ENCODE peak calls at places on chromosome 13, in ten cellular contexts. One of them, this sample, is unnamed.

GRCh38 chr13:98595134-98595533 is 18.2 kb upstream of the STK24 start:
- DNase-seq in HCT116: no peak
- DNase-seq in SK-N-MC: no peak
- DNase-seq in RWPE2: no peak
- DNase-seq in pancreas: no peak
- DNase-seq in esophagus squamous epithelium: no peak
- DNase-seq in caudate nucleus: no peak
- DNase-seq in left ventricle myocardium inferior: no peak
- DNase-seq in body of pancreas: no peak
- DNase-seq in lower lobe of right lung: no peak
- DNase-seq in this sample: no peak

GRCh38 chr13:88627071-88627470 is 955.9 kb downstream of the SLITRK5 start:
- DNase-seq in HCT116: no peak
- DNase-seq in SK-N-MC: no peak
- DNase-seq in RWPE2: no peak
- DNase-seq in pancreas: no peak
- DNase-seq in esophagus squamous epithelium: no peak
- DNase-seq in caudate nucleus: no peak
- DNase-seq in left ventricle myocardium inferior: no peak
- DNase-seq in body of pancreas: no peak
- DNase-seq in lower lobe of right lung: no peak
- DNase-seq in this sample: no peak

GRCh38 chr13:27489456-27489855 is 39.1 kb upstream of the MTIF3 start:
- DNase-seq in HCT116: no peak
- DNase-seq in SK-N-MC: no peak
- DNase-seq in RWPE2: no peak
- DNase-seq in pancreas: no peak
- DNase-seq in esophagus squamous epithelium: no peak
- DNase-seq in caudate nucleus: no peak
- DNase-seq in left ventricle myocardium inferior: no peak
- DNase-seq in body of pancreas: no peak
- DNase-seq in lower lobe of right lung: no peak
- DNase-seq in this sample: no peak

GRCh38 chr13:112869202-112870061 is 99.6 kb upstream of the MCF2L start:
- DNase-seq in HCT116: no peak
- DNase-seq in SK-N-MC: no peak
- DNase-seq in RWPE2: no peak
- DNase-seq in pancreas: no peak
- DNase-seq in esophagus squamous epithelium: no peak
- DNase-seq in caudate nucleus: no peak
- DNase-seq in left ventricle myocardium inferior: no peak
- DNase-seq in body of pancreas: no peak
- DNase-seq in lower lobe of right lung: no peak
- DNase-seq in this sample: no peak

GRCh38 chr13:48161530-48162179 is 66.8 kb upstream of the MED4 start:
- DNase-seq in HCT116: no peak
- DNase-seq in SK-N-MC: no peak
- DNase-seq in RWPE2: no peak
- DNase-seq in pancreas: no peak
- DNase-seq in esophagus squamous epithelium: no peak
- DNase-seq in caudate nucleus: no peak
- DNase-seq in left ventricle myocardium inferior: peak
- DNase-seq in body of pancreas: peak
- DNase-seq in lower lobe of right lung: peak
- DNase-seq in this sample: no peak

GRCh38 chr13:96492758-96493157 is 402.9 kb downstream of the HS6ST3 start:
- DNase-seq in HCT116: no peak
- DNase-seq in SK-N-MC: no peak
- DNase-seq in RWPE2: no peak
- DNase-seq in pancreas: peak
- DNase-seq in esophagus squamous epithelium: no peak
- DNase-seq in caudate nucleus: no peak
- DNase-seq in left ventricle myocardium inferior: no peak
- DNase-seq in body of pancreas: peak
- DNase-seq in lower lobe of right lung: no peak
- DNase-seq in this sample: no peak

GRCh38 chr13:39601636-39602035 is 1.4 kb downstream of the LHFPL6 start:
- DNase-seq in HCT116: no peak
- DNase-seq in SK-N-MC: no peak
- DNase-seq in RWPE2: no peak
- DNase-seq in pancreas: no peak
- DNase-seq in esophagus squamous epithelium: no peak
- DNase-seq in caudate nucleus: no peak
- DNase-seq in left ventricle myocardium inferior: no peak
- DNase-seq in body of pancreas: no peak
- DNase-seq in lower lobe of right lung: no peak
- DNase-seq in this sample: no peak

GRCh38 chr13:113584870-113585671 is 518 bp downstream of the TFDP1 start:
- DNase-seq in HCT116: no peak
- DNase-seq in SK-N-MC: no peak
- DNase-seq in RWPE2: peak
- DNase-seq in pancreas: peak
- DNase-seq in esophagus squamous epithelium: no peak
- DNase-seq in caudate nucleus: no peak
- DNase-seq in left ventricle myocardium inferior: no peak
- DNase-seq in body of pancreas: no peak
- DNase-seq in lower lobe of right lung: peak
- DNase-seq in this sample: peak

GRCh38 chr13:44380404-44381165 is 7.0 kb downstream of the SERP2 start:
- DNase-seq in HCT116: no peak
- DNase-seq in SK-N-MC: no peak
- DNase-seq in RWPE2: no peak
- DNase-seq in pancreas: no peak
- DNase-seq in esophagus squamous epithelium: no peak
- DNase-seq in caudate nucleus: no peak
- DNase-seq in left ventricle myocardium inferior: no peak
- DNase-seq in body of pancreas: no peak
- DNase-seq in lower lobe of right lung: no peak
- DNase-seq in this sample: peak

GRCh38 chr13:48853381-48854102 is 122.2 kb upstream of the FNDC3A start:
- DNase-seq in HCT116: no peak
- DNase-seq in SK-N-MC: no peak
- DNase-seq in RWPE2: no peak
- DNase-seq in pancreas: no peak
- DNase-seq in esophagus squamous epithelium: no peak
- DNase-seq in caudate nucleus: no peak
- DNase-seq in left ventricle myocardium inferior: no peak
- DNase-seq in body of pancreas: no peak
- DNase-seq in lower lobe of right lung: no peak
- DNase-seq in this sample: no peak

GRCh38 chr13:89862011-89862690 is 1485.3 kb upstream of the MIR17HG start:
- DNase-seq in HCT116: no peak
- DNase-seq in SK-N-MC: no peak
- DNase-seq in RWPE2: no peak
- DNase-seq in pancreas: no peak
- DNase-seq in esophagus squamous epithelium: no peak
- DNase-seq in caudate nucleus: no peak
- DNase-seq in left ventricle myocardium inferior: no peak
- DNase-seq in body of pancreas: no peak
- DNase-seq in lower lobe of right lung: no peak
- DNase-seq in this sample: no peak

GRCh38 chr13:39870197-39870746 is 214.8 kb downstream of the COG6 start:
- DNase-seq in HCT116: no peak
- DNase-seq in SK-N-MC: no peak
- DNase-seq in RWPE2: no peak
- DNase-seq in pancreas: no peak
- DNase-seq in esophagus squamous epithelium: no peak
- DNase-seq in caudate nucleus: no peak
- DNase-seq in left ventricle myocardium inferior: no peak
- DNase-seq in body of pancreas: no peak
- DNase-seq in lower lobe of right lung: no peak
- DNase-seq in this sample: no peak

GRCh38 chr13:37956536-37956935 is 87.0 kb upstream of the TRPC4 start:
- DNase-seq in HCT116: no peak
- DNase-seq in SK-N-MC: no peak
- DNase-seq in RWPE2: no peak
- DNase-seq in pancreas: no peak
- DNase-seq in esophagus squamous epithelium: no peak
- DNase-seq in caudate nucleus: no peak
- DNase-seq in left ventricle myocardium inferior: no peak
- DNase-seq in body of pancreas: no peak
- DNase-seq in lower lobe of right lung: no peak
- DNase-seq in this sample: peak

GRCh38 chr13:82058364-82058763 is 1717.4 kb upstream of the SPRY2 start:
- DNase-seq in HCT116: no peak
- DNase-seq in SK-N-MC: no peak
- DNase-seq in RWPE2: no peak
- DNase-seq in pancreas: no peak
- DNase-seq in esophagus squamous epithelium: no peak
- DNase-seq in caudate nucleus: no peak
- DNase-seq in left ventricle myocardium inferior: no peak
- DNase-seq in body of pancreas: no peak
- DNase-seq in lower lobe of right lung: no peak
- DNase-seq in this sample: no peak
- H3K27ac ChIP-seq in HCT116: no peak
- H3K27ac ChIP-seq in SK-N-MC: no peak
- H3K27ac ChIP-seq in RWPE2: no peak
- H3K27ac ChIP-seq in pancreas: no peak
- H3K27ac ChIP-seq in esophagus squamous epithelium: no peak
- H3K27ac ChIP-seq in caudate nucleus: no peak
- H3K27ac ChIP-seq in left ventricle myocardium inferior: no peak
- H3K27ac ChIP-seq in body of pancreas: no peak
- H3K27ac ChIP-seq in lower lobe of right lung: no peak
- H3K27ac ChIP-seq in this sample: no peak

GRCh38 chr13:21501709-21502108 is 42.6 kb upstream of the ZDHHC20 start:
- DNase-seq in HCT116: no peak
- DNase-seq in SK-N-MC: no peak
- DNase-seq in RWPE2: no peak
- DNase-seq in pancreas: no peak
- DNase-seq in esophagus squamous epithelium: no peak
- DNase-seq in caudate nucleus: no peak
- DNase-seq in left ventricle myocardium inferior: no peak
- DNase-seq in body of pancreas: no peak
- DNase-seq in lower lobe of right lung: no peak
- DNase-seq in this sample: no peak

GRCh38 chr13:21504379-21504778 is 45.3 kb upstream of the ZDHHC20 start:
- DNase-seq in HCT116: no peak
- DNase-seq in SK-N-MC: no peak
- DNase-seq in RWPE2: no peak
- DNase-seq in pancreas: no peak
- DNase-seq in esophagus squamous epithelium: no peak
- DNase-seq in caudate nucleus: no peak
- DNase-seq in left ventricle myocardium inferior: no peak
- DNase-seq in body of pancreas: no peak
- DNase-seq in lower lobe of right lung: no peak
- DNase-seq in this sample: no peak
- H3K27ac ChIP-seq in HCT116: no peak
- H3K27ac ChIP-seq in SK-N-MC: no peak
- H3K27ac ChIP-seq in RWPE2: no peak
- H3K27ac ChIP-seq in pancreas: no peak
- H3K27ac ChIP-seq in esophagus squamous epithelium: no peak
- H3K27ac ChIP-seq in caudate nucleus: no peak
- H3K27ac ChIP-seq in left ventricle myocardium inferior: no peak
- H3K27ac ChIP-seq in body of pancreas: no peak
- H3K27ac ChIP-seq in lower lobe of right lung: no peak
- H3K27ac ChIP-seq in this sample: no peak

GRCh38 chr13:29935309-29935981 is 85.0 kb upstream of the UBL3 start:
- DNase-seq in HCT116: no peak
- DNase-seq in SK-N-MC: no peak
- DNase-seq in RWPE2: no peak
- DNase-seq in pancreas: no peak
- DNase-seq in esophagus squamous epithelium: no peak
- DNase-seq in caudate nucleus: peak
- DNase-seq in left ventricle myocardium inferior: no peak
- DNase-seq in body of pancreas: no peak
- DNase-seq in lower lobe of right lung: peak
- DNase-seq in this sample: no peak
- H3K27ac ChIP-seq in HCT116: no peak
- H3K27ac ChIP-seq in SK-N-MC: no peak
- H3K27ac ChIP-seq in RWPE2: no peak
- H3K27ac ChIP-seq in pancreas: no peak
- H3K27ac ChIP-seq in esophagus squamous epithelium: no peak
- H3K27ac ChIP-seq in caudate nucleus: peak
- H3K27ac ChIP-seq in left ventricle myocardium inferior: no peak
- H3K27ac ChIP-seq in body of pancreas: no peak
- H3K27ac ChIP-seq in lower lobe of right lung: no peak
- H3K27ac ChIP-seq in this sample: no peak

GRCh38 chr13:29125145-29125933 is 305.2 kb downstream of the MTUS2 start:
- DNase-seq in HCT116: no peak
- DNase-seq in SK-N-MC: no peak
- DNase-seq in RWPE2: no peak
- DNase-seq in pancreas: no peak
- DNase-seq in esophagus squamous epithelium: no peak
- DNase-seq in caudate nucleus: no peak
- DNase-seq in left ventricle myocardium inferior: no peak
- DNase-seq in body of pancreas: no peak
- DNase-seq in lower lobe of right lung: no peak
- DNase-seq in this sample: no peak
- H3K27ac ChIP-seq in HCT116: no peak
- H3K27ac ChIP-seq in SK-N-MC: no peak
- H3K27ac ChIP-seq in RWPE2: no peak
- H3K27ac ChIP-seq in pancreas: no peak
- H3K27ac ChIP-seq in esophagus squamous epithelium: no peak
- H3K27ac ChIP-seq in caudate nucleus: no peak
- H3K27ac ChIP-seq in left ventricle myocardium inferior: no peak
- H3K27ac ChIP-seq in body of pancreas: no peak
- H3K27ac ChIP-seq in lower lobe of right lung: no peak
- H3K27ac ChIP-seq in this sample: no peak

DNA sequence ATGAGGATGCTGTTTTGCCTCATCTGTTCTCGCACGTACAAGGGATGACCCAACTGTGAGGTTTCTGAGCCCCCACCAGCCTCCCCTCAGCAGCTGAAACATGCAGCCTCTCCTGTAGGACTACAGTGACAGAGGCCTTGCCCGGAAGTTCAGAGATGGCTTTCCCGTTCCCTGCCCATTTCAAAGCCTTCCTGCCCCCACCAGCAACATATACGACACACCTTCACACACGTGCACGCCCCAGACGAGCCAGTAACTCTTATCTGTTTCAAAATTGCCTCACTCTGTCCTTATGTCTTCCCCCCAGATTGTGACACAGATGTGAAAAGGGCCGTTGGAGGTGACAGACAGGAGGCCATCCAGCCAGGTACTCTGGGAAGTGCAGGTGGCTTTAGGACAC is 95.8 kb downstream of the RAB20 start:
- DNase-seq in HCT116: no peak
- DNase-seq in SK-N-MC: no peak
- DNase-seq in RWPE2: no peak
- DNase-seq in pancreas: no peak
- DNase-seq in esophagus squamous epithelium: no peak
- DNase-seq in caudate nucleus: no peak
- DNase-seq in left ventricle myocardium inferior: no peak
- DNase-seq in body of pancreas: no peak
- DNase-seq in lower lobe of right lung: peak
- DNase-seq in this sample: no peak
- H3K27ac ChIP-seq in HCT116: no peak
- H3K27ac ChIP-seq in SK-N-MC: no peak
- H3K27ac ChIP-seq in RWPE2: no peak
- H3K27ac ChIP-seq in pancreas: no peak
- H3K27ac ChIP-seq in esophagus squamous epithelium: no peak
- H3K27ac ChIP-seq in caudate nucleus: no peak
- H3K27ac ChIP-seq in left ventricle myocardium inferior: no peak
- H3K27ac ChIP-seq in body of pancreas: no peak
- H3K27ac ChIP-seq in lower lobe of right lung: no peak
- H3K27ac ChIP-seq in this sample: no peak

DNA sequence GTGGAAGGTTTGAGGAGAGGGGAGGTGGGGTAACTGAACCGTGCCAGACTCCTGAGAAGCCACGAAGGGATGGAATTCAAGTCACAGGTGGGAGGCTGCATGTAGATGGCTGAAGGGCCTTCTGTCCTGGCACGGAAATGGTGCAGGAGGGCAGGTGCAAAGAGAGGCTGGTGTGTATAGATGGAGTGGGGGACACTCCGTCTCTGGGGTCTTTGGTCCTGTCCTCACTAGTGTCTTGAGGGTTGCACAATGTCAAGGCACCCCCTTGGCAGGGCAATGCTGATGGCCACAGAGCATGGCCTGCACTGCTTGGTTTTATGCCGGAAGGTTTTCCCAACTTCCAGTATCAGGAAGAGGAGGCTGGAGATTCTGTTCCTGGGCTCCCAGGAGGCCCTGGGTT is 82.7 kb upstream of the SIAH3 start:
- DNase-seq in HCT116: no peak
- DNase-seq in SK-N-MC: no peak
- DNase-seq in RWPE2: no peak
- DNase-seq in pancreas: no peak
- DNase-seq in esophagus squamous epithelium: no peak
- DNase-seq in caudate nucleus: no peak
- DNase-seq in left ventricle myocardium inferior: no peak
- DNase-seq in body of pancreas: no peak
- DNase-seq in lower lobe of right lung: no peak
- DNase-seq in this sample: no peak
- H3K27ac ChIP-seq in HCT116: no peak
- H3K27ac ChIP-seq in SK-N-MC: no peak
- H3K27ac ChIP-seq in RWPE2: no peak
- H3K27ac ChIP-seq in pancreas: no peak
- H3K27ac ChIP-seq in esophagus squamous epithelium: no peak
- H3K27ac ChIP-seq in caudate nucleus: no peak
- H3K27ac ChIP-seq in left ventricle myocardium inferior: no peak
- H3K27ac ChIP-seq in body of pancreas: no peak
- H3K27ac ChIP-seq in lower lobe of right lung: no peak
- H3K27ac ChIP-seq in this sample: no peak

This sample was measured in PC-9.